ENCODE peak calls at places on chromosomes 7 and 10, in six cellular contexts. U is cardiac muscle cell, P is uterus, E is A549, T is heart right ventricle, C is mammary epithelial cell. W is an unnamed sample.

GRCh38 chr10:104924101-104924795 is 283.2 kb downstream of the SORCS3 start:
- DNase-seq in P (no peak), T (no peak), C (no peak), E (no peak), U (peak), W (no peak)

GRCh38 chr7:143988986-143989745 is 11.0 kb upstream of the OR6B1 start:
- DNase-seq in C (no peak), T (no peak), P (no peak), U (no peak), E (no peak), W (no peak)

GRCh38 chr10:50851884-50852671 is 33.3 kb downstream of the A1CF start:
- DNase-seq in E (no peak), T (no peak), P (no peak), C (no peak), U (no peak), W (peak)

GRCh38 chr7:111708072-111708471 is 145.8 kb upstream of the IMMP2L start:
- DNase-seq in T (no peak), C (no peak), P (no peak), U (no peak), E (no peak), W (no peak)

GRCh38 chr7:157918326-157918725 is 581.5 kb downstream of the DNAJB6 start:
- DNase-seq in P (no peak), E (no peak), U (no peak), C (no peak), T (no peak), W (no peak)

GRCh38 chr10:101563497-101564040 is 24.5 kb downstream of the POLL start:
- DNase-seq in U (no peak), T (no peak), P (peak), E (no peak), C (no peak), W (no peak)

GRCh38 chr7:101984997-101985645 is 167.7 kb downstream of the CUX1 start:
- DNase-seq in E (no peak), C (no peak), P (no peak), U (no peak), T (no peak), W (no peak)

GRCh38 chr7:2242541-2243482 is 786 bp downstream of the NUDT1 start:
- DNase-seq in T (no peak), E (peak), U (no peak), C (peak), P (no peak), W (no peak)

GRCh38 chr10:102578782-102579181 is 65.5 kb upstream of the TRIM8 start:
- DNase-seq in T (no peak), U (no peak), E (no peak), C (no peak), P (no peak), W (no peak)

GRCh38 chr7:22361320-22361719 is 4.4 kb upstream of the RAPGEF5 start:
- DNase-seq in P (no peak), C (no peak), E (no peak), U (no peak), T (no peak), W (no peak)

GRCh38 chr10:13847201-13847631 is 260.5 kb downstream of the PRPF18 start:
- DNase-seq in P (no peak), T (no peak), E (no peak), C (no peak), U (no peak), W (no peak)

GRCh38 chr10:1531883-1532597 is 205.3 kb downstream of the ADARB2 start:
- DNase-seq in P (no peak), C (no peak), U (no peak), E (no peak), T (no peak), W (no peak)

GRCh38 chr10:26869528-26869927 is 8.8 kb upstream of the ABI1 start:
- DNase-seq in T (no peak), P (no peak), C (peak), E (no peak), U (no peak), W (peak)

GRCh38 chr7:150379590-150380379 is 655 bp downstream of the ZNF775 start:
- DNase-seq in U (no peak), E (peak), T (no peak), C (peak), P (no peak), W (no peak)

GRCh38 chr7:98211676-98212531 is 665 bp downstream of the BHLHA15 start:
- DNase-seq in E (no peak), P (peak), C (no peak), T (no peak), U (no peak), W (no peak)

GRCh38 chr10:132410779-132411532 is 14.0 kb downstream of the PWWP2B start:
- DNase-seq in E (no peak), T (no peak), C (no peak), U (no peak), P (no peak), W (no peak)

GRCh38 chr10:15472431-15473400 is 101.6 kb upstream of the FAM171A1 start:
- DNase-seq in P (peak), E (no peak), C (no peak), U (no peak), T (no peak), W (no peak)

GRCh38 chr10:50619171-50619570 is 4.6 kb downstream of the SGMS1 start:
- DNase-seq in E (no peak), T (no peak), U (no peak), C (no peak), P (no peak), W (no peak)

GRCh38 chr7:120680986-120681385 is 177.0 kb downstream of the TSPAN12 start:
- DNase-seq in U (no peak), T (no peak), C (no peak), P (no peak), E (no peak), W (no peak)

GRCh38 chr10:125146791-125147604 is 13.4 kb downstream of the CTBP2 start:
- DNase-seq in C (peak), U (no peak), P (no peak), E (no peak), T (no peak), W (no peak)

GRCh38 chr10:63718453-63718852 is 197.3 kb downstream of the REEP3 start:
- DNase-seq in C (no peak), E (no peak), T (no peak), U (no peak), P (no peak), W (no peak)

GRCh38 chr7:3636131-3636860 is 335.2 kb downstream of the SDK1 start:
- DNase-seq in E (no peak), T (no peak), U (no peak), C (no peak), P (no peak), W (no peak)

GRCh38 chr7:25854608-25855497 is 297.1 kb upstream of the NFE2L3 start:
- DNase-seq in U (peak), E (peak), P (peak), T (no peak), C (peak), W (peak)

GRCh38 chr7:81181066-81181465 is 262.2 kb upstream of the SEMA3C start:
- DNase-seq in U (no peak), P (no peak), C (no peak), T (no peak), E (no peak), W (no peak)

GRCh38 chr7:127819975-127820778 is 168.2 kb downstream of the SND1 start:
- DNase-seq in P (no peak), C (peak), T (no peak), U (no peak), E (no peak), W (no peak)

GRCh38 chr7:116258734-116259133 is 48.4 kb downstream of the TES start:
- DNase-seq in E (peak), C (peak), T (no peak), P (no peak), U (peak), W (no peak)

GRCh38 chr10:48448796-48449195 is 142.3 kb downstream of the MAPK8 start:
- DNase-seq in P (no peak), E (no peak), U (no peak), C (peak), T (no peak), W (no peak)

GRCh38 chr10:44675086-44675874 is 235.9 kb upstream of the TMEM72 start:
- DNase-seq in U (no peak), E (no peak), T (no peak), P (no peak), C (no peak), W (no peak)

GRCh38 chr10:104120903-104121484 is 977 bp upstream of the SFR1 start:
- DNase-seq in P (peak), T (peak), U (peak), C (peak), E (peak), W (peak)

GRCh38 chr10:114938818-114939193 is 811 bp downstream of the TRUB1 start:
- DNase-seq in P (no peak), T (no peak), E (no peak), U (no peak), C (no peak), W (no peak)

GRCh38 chr10:118495499-118495898 is 99.9 kb downstream of the PRLHR start:
- DNase-seq in P (no peak), E (no peak), U (no peak), C (no peak), T (no peak), W (no peak)

GRCh38 chr10:119449760-119450461 is 92.6 kb downstream of the RGS10 start:
- DNase-seq in E (no peak), T (peak), U (no peak), P (peak), C (peak), W (no peak)

GRCh38 chr10:128191847-128192246 is 65.6 kb upstream of the MKI67 start:
- DNase-seq in T (no peak), C (no peak), E (no peak), P (no peak), U (no peak), W (no peak)

GRCh38 chr10:93079663-93080349 is 6.1 kb downstream of the CYP26A1 start:
- DNase-seq in C (no peak), T (no peak), E (no peak), P (no peak), U (no peak), W (no peak)

GRCh38 chr7:90595341-90595800 is 750 bp upstream of the CDK14 start:
- DNase-seq in U (no peak), P (no peak), E (no peak), T (no peak), C (no peak), W (no peak)
- H3K4me3 ChIP-seq in U (peak), P (peak), E (peak), T (peak), C (peak), W (peak)

GRCh38 chr10:109882251-109883057 is 40.9 kb downstream of the XPNPEP1 start:
- DNase-seq in E (no peak), U (no peak), P (no peak), C (no peak), T (no peak), W (no peak)
- TF ChIP-seq CTCF in E (no peak), U (no peak), P (no peak), C (no peak), T (no peak), W (no peak)

GRCh38 chr10:16828731-16829175 is 11.5 kb upstream of the RSU1 start:
- DNase-seq in C (peak), P (peak), U (no peak), E (no peak), T (no peak), W (peak)

GRCh38 chr10:16832351-16833080 is 15.3 kb upstream of the RSU1 start:
- DNase-seq in T (no peak), U (no peak), C (peak), E (no peak), P (no peak), W (no peak)

GRCh38 chr10:16822726-16823360 is 5.6 kb upstream of the RSU1 start:
- DNase-seq in U (no peak), E (no peak), P (no peak), T (no peak), C (no peak), W (no peak)

DNA sequence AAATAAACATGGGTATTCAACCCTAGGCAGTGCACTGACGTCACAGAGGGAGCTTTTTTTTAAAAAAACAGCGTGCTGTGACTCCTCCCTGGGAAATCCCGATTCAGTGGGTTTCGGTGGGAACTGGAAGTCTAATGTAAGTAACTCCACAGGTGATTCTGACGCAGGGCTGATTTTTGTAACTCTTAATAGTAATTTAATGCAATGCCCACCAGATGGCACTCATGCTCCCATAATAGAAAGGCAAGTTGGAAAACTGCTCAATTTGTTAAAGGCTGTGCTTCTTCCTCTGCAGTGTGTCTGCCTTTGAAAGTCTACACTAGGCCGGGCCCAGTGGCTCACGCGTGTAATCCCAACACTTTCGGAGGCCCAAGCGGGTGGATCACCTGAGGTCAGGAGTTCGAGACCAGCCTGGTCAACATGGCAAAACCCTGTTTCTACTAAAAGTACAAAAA is 10.9 kb upstream of the RSU1 start:
- DNase-seq in P (peak), E (peak), T (peak), C (peak), U (peak), W (peak)
- H3K4me3 ChIP-seq in P (no peak), E (no peak), T (no peak), C (no peak), U (no peak), W (peak)

DNA sequence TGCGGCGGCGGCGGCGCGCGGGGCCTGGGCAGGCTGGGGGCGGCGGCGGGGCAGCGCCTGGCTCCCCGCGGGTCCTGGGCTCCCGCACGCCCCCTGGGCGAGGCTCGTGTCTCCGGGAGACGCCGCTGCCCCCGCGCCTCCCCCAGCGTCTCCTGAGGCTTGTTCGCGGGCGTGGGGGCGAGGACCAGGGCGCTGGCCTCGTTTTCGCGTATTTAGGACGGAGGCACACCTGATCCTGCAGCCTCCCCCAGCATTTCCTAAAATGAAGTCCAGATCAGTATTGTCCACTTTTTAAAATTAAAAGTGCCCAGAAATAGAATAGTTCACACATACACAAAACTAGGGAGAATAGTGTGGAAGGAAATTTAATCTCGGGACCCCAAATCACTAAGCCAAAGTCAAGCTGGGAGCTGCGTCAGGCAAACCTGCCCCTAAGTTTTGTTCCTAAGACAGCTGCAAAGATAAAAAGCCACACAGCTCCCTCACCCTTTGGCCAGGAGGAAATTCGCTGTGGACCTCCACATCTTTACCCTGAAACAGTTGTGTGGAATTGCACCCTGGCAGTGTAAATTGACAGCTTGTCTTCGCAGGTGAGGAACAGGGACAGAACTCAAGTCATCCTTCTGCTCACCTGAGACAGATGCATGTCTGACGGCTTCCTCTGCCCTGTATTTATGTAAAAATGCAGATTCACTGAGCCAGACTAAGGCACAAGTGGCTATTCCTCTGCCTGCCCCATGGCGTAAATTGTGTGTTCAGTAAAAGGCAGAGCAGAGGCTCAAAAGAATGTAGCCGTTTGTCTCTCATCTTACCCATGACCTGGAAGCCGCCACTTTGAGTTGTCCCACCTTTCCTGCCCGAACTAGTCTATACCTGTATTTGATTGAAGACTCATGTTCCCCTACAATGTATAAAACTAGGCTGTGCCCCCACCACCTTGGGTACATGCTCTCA is 740 bp downstream of the GALNT11 start:
- DNase-seq in E (no peak), U (no peak), C (peak), P (no peak), T (no peak), W (no peak)
- TF ChIP-seq CTCF in E (no peak), U (no peak), C (no peak), P (no peak), T (peak), W (no peak)

GRCh38 chr10:116833986-116834760 is 15.1 kb upstream of the ENO4 start:
- DNase-seq in C (no peak), E (no peak), P (no peak), U (peak), T (no peak), W (no peak)

GRCh38 chr10:116831790-116832189 is 17.5 kb upstream of the ENO4 start:
- DNase-seq in P (no peak), U (no peak), E (no peak), T (no peak), C (no peak), W (no peak)

GRCh38 chr10:116828121-116828520 is 21.2 kb upstream of the ENO4 start:
- DNase-seq in U (no peak), P (no peak), E (no peak), T (no peak), C (no peak), W (no peak)

GRCh38 chr10:116829711-116830110 is 19.6 kb upstream of the ENO4 start:
- DNase-seq in C (no peak), E (no peak), U (no peak), P (no peak), T (no peak), W (no peak)

DNA sequence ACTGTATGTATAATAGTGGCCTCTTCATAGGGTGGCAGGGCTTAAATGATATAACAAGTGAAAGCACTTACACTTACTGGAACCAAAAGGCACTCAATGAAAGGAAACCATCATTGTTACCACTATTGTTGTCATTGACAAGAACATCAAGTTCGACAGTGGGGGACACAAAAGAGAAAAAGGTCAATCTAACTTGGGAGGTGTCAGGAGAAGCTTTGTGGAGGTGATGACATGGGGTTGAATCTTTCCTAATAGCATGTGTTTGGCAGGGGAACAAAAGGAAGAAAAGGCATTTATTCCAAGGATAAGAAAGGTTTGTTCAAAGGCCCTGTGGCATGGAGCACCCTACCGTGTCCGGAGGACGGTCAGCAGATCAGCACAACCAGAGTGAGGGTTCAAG is 18.2 kb upstream of the ENO4 start:
- DNase-seq in E (no peak), T (no peak), P (no peak), U (no peak), C (no peak), W (no peak)
- H3K4me3 ChIP-seq in E (no peak), T (no peak), P (no peak), U (no peak), C (no peak), W (no peak)

W was measured in retinal pigment epithelial cell.